ENCODE peak calls at places on chromosomes 7 and 10, in six cellular contexts. O is K562, F is HepG2, G is A549, C is NB4, J is GM12878. B is an unnamed sample.
A peak's percentile ranks its signal among the peaks of the same experiment; 100 is the strongest.

GRCh38 chr10:76049581-76050290 is 618.3 kb downstream of the LRMDA start:
- DNase-seq in C (peak; percentile 52), J (no peak), G (no peak), F (no peak), O (no peak), B (no peak)

GRCh38 chr10:119479048-119479394 is 63.5 kb downstream of the RGS10 start:
- DNase-seq in G (no peak), O (no peak), C (no peak), F (no peak), J (no peak), B (no peak)

GRCh38 chr10:96093948-96094347 is 36.1 kb upstream of the ZNF518A start:
- DNase-seq in C (no peak), G (no peak), J (no peak), O (no peak), F (peak; percentile 63), B (no peak)

GRCh38 chr10:95201736-95202135 is 7.7 kb downstream of the ACSM6 start:
- DNase-seq in O (no peak), C (no peak), J (no peak), F (peak; percentile 14), G (peak; percentile 71), B (no peak)

GRCh38 chr10:17233534-17233933 is 5.5 kb downstream of the VIM start:
- DNase-seq in J (no peak), G (no peak), O (no peak), F (no peak), C (no peak), B (peak; percentile 60)

GRCh38 chr10:33126118-33126517 is 168.1 kb upstream of the ITGB1 start:
- DNase-seq in C (no peak), G (no peak), O (no peak), J (no peak), F (no peak), B (peak; percentile 58)

GRCh38 chr10:124009616-124010015 is 83.8 kb downstream of the CHST15 start:
- DNase-seq in F (no peak), G (no peak), O (no peak), C (no peak), J (no peak), B (no peak)

GRCh38 chr7:55370001-55370400 is 4.9 kb downstream of the LANCL2 start:
- DNase-seq in G (no peak), O (no peak), C (no peak), F (no peak), J (no peak), B (no peak)

GRCh38 chr10:52451817-52452216 is 137.7 kb downstream of the DKK1 start:
- DNase-seq in G (peak; percentile 75), C (no peak), J (no peak), F (no peak), O (no peak), B (no peak)

GRCh38 chr10:15084502-15084922 is 4.1 kb downstream of the ACBD7 start:
- DNase-seq in C (no peak), O (no peak), G (peak; percentile 88), J (no peak), F (peak; percentile 98), B (peak; percentile 96)

GRCh38 chr7:88307412-88307811 is 718 bp upstream of the STEAP4 start:
- DNase-seq in J (no peak), O (no peak), C (no peak), G (no peak), F (no peak), B (no peak)

GRCh38 chr10:86413046-86413728 is 46.6 kb upstream of the GRID1 start:
- DNase-seq in G (no peak), F (no peak), O (no peak), J (peak; percentile 94), C (peak; percentile 75), B (no peak)

GRCh38 chr10:114955984-114956383 is 18.0 kb downstream of the TRUB1 start:
- DNase-seq in O (no peak), F (no peak), G (no peak), C (no peak), J (no peak), B (no peak)

GRCh38 chr7:12788591-12788990 is 101.2 kb downstream of the ARL4A start:
- DNase-seq in C (no peak), O (no peak), F (no peak), G (no peak), J (no peak), B (no peak)

GRCh38 chr7:8982338-8982994 is 549.1 kb downstream of the NXPH1 start:
- DNase-seq in O (no peak), G (no peak), J (no peak), C (no peak), F (no peak), B (no peak)

GRCh38 chr7:158187055-158187770 is 400.4 kb downstream of the PTPRN2 start:
- DNase-seq in O (no peak), J (no peak), C (no peak), F (no peak), G (no peak), B (no peak)

GRCh38 chr7:131724776-131725345 is 168.4 kb upstream of the PODXL start:
- DNase-seq in J (no peak), O (no peak), F (no peak), G (no peak), C (no peak), B (no peak)

GRCh38 chr7:131355917-131356777 is 28.5 kb downstream of the MKLN1 start:
- DNase-seq in F (no peak), C (no peak), J (no peak), O (no peak), G (peak; percentile 42), B (no peak)

GRCh38 chr7:29924006-29924405 is 65.6 kb downstream of the SCRN1 start:
- DNase-seq in O (no peak), J (no peak), C (no peak), G (no peak), F (no peak), B (no peak)

GRCh38 chr7:133934262-133934973 is 192.7 kb upstream of the LRGUK start:
- DNase-seq in C (no peak), J (no peak), G (no peak), F (no peak), O (no peak), B (no peak)

GRCh38 chr10:88826390-88826789 is 23.9 kb downstream of the LIPM start:
- DNase-seq in G (no peak), O (no peak), F (no peak), J (no peak), C (no peak), B (no peak)
- TF ChIP-seq MYC in G (no peak), O (no peak), F (no peak), J (no peak), C (no peak), B (no peak)

GRCh38 chr10:5977471-5978370 is at the start of gene IL15RA:
- DNase-seq in G (peak; percentile 65), F (peak; percentile 24), C (peak; percentile 86), O (peak; percentile 89), J (no peak), B (peak; percentile 82)
- TF ChIP-seq CTCF in G (peak; percentile 25), F (no peak), C (no peak), O (peak; percentile 7), J (peak; percentile 30), B (peak; percentile 6)

DNA sequence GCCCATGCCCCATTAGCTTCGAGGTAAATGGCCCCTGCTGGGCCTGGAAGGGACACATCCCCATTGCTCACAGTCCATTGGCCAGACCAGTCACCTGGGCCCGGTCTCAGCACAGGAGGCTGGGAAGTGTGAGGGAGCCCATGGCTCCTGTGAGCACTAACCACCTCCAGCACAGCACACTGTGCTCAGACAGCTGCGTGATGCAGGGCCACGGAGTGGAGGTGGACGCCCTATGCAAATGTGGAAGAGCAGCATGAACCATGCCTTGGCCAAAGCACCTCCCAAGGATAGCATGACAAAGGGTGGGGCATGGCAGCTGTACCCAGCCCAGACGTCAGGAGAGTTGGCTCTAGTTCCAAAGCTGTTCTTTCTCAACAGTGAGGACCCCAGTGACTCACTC is 120.2 kb upstream of the ZMIZ1 start:
- DNase-seq in C (no peak), O (no peak), F (no peak), G (no peak), J (no peak), B (no peak)
- TF ChIP-seq MYC in C (no peak), O (no peak), F (no peak), G (no peak), J (no peak), B (no peak)

GRCh38 chr10:54800677-54801480 is at the start of gene PCDH15:
- DNase-seq in O (no peak), J (peak; percentile 1), G (peak; percentile 19), C (peak; percentile 19), F (peak; percentile 14), B (peak; percentile 80)
- TF ChIP-seq CTCF in O (no peak), J (no peak), G (no peak), C (no peak), F (peak; percentile 49), B (peak; percentile 66)